ENCODE peak calls at places on chromosome 15, in seven cellular contexts. T, A, L, E, V, I and S are unnamed samples.

GRCh38 chr15:90389513-90389912 is 1.5 kb downstream of the IQGAP1 start:
- DNase-seq in T (no peak), A (no peak), L (no peak), E (no peak), V (no peak), I (no peak), S (no peak)

GRCh38 chr15:25092661-25093060 is 137.9 kb downstream of the SNRPN start:
- DNase-seq in T (no peak), A (no peak), L (no peak), E (peak; percentile 0), V (no peak), I (no peak), S (no peak)

GRCh38 chr15:69703495-69704187 is 251.0 kb downstream of the RPLP1 start:
- DNase-seq in T (no peak), A (no peak), L (no peak), E (no peak), V (no peak), I (no peak), S (no peak)

GRCh38 chr15:89101302-89102191 is 13.3 kb downstream of the ABHD2 start:
- DNase-seq in T (peak; percentile 100), A (no peak), L (no peak), E (peak; percentile 97), V (no peak), I (no peak), S (no peak)

GRCh38 chr15:100809587-100809986 is 70.0 kb upstream of the ALDH1A3 start:
- DNase-seq in T (peak; percentile 76), A (no peak), L (no peak), E (peak; percentile 21), V (no peak), I (no peak), S (no peak)

GRCh38 chr15:91258436-91258779 is 158.4 kb downstream of the SV2B start:
- DNase-seq in T (no peak), A (no peak), L (no peak), E (peak; percentile 9), V (no peak), I (no peak), S (no peak)

GRCh38 chr15:72782993-72783562 is 480 bp downstream of the ADPGK start:
- DNase-seq in T (peak; percentile 26), A (no peak), L (no peak), E (peak; percentile 50), V (no peak), I (no peak), S (no peak)

GRCh38 chr15:64653757-64654156 is 121.6 kb downstream of the RBPMS2 start:
- DNase-seq in T (no peak), A (no peak), L (no peak), E (peak; percentile 33), V (no peak), I (no peak), S (no peak)

GRCh38 chr15:38308797-38309196 is 56.2 kb downstream of the SPRED1 start:
- DNase-seq in T (no peak), A (no peak), L (no peak), E (peak; percentile 10), V (no peak), I (no peak), S (no peak)

GRCh38 chr15:61157933-61158332 is 71.2 kb downstream of the RORA start:
- DNase-seq in T (no peak), A (no peak), L (no peak), E (no peak), V (no peak), I (no peak), S (no peak)

GRCh38 chr15:71151061-71151460 is 35.8 kb downstream of the THSD4 start:
- DNase-seq in T (peak; percentile 89), A (no peak), L (no peak), E (peak; percentile 70), V (no peak), I (no peak), S (no peak)

GRCh38 chr15:52480990-52481389 is 47.7 kb downstream of the MYO5A start:
- DNase-seq in T (no peak), A (no peak), L (no peak), E (no peak), V (no peak), I (no peak), S (no peak)